ENCODE peak calls at places on chromosomes 6 and 20, in six cellular contexts. E is GM12891, M is GM12878, B is K562, C is H1, K is HepG2. V is an unnamed sample.

GRCh38 chr6:20154778-20155177 is 57.5 kb downstream of the MBOAT1 start:
- DNase-seq in E (no peak), M (no peak), B (no peak), C (no peak), K (no peak), V (no peak)

GRCh38 chr20:20734475-20734948 is 22.1 kb upstream of the RALGAPA2 start:
- DNase-seq in E (no peak), M (peak; percentile 49), B (no peak), C (no peak), K (no peak), V (no peak)

GRCh38 chr6:166307082-166307980 is 861 bp downstream of the PRR18 start:
- DNase-seq in E (peak; percentile 55), M (no peak), B (no peak), C (no peak), K (no peak), V (no peak)

GRCh38 chr20:63858393-63859165 is 2.7 kb upstream of the ABHD16B start:
- DNase-seq in E (no peak), M (no peak), B (peak; percentile 59), C (no peak), K (peak; percentile 79), V (no peak)

GRCh38 chr6:134198093-134198492 is 119.8 kb downstream of the SGK1 start:
- DNase-seq in E (no peak), M (no peak), B (no peak), C (no peak), K (peak; percentile 100), V (no peak)

GRCh38 chr20:5526516-5526915 is 209.8 kb upstream of the PROKR2 start:
- DNase-seq in E (no peak), M (no peak), B (no peak), C (no peak), K (no peak), V (no peak)

GRCh38 chr20:47201074-47201730 is 155.3 kb downstream of the ZMYND8 start:
- DNase-seq in E (no peak), M (no peak), B (no peak), C (no peak), K (peak; percentile 41), V (no peak)

GRCh38 chr6:32659856-32660595 is 6.4 kb downstream of the HLA-DQB1 start:
- DNase-seq in E (no peak), M (no peak), B (no peak), C (no peak), K (no peak), V (no peak)

GRCh38 chr6:165119231-165120020 is 190.0 kb downstream of the C6orf118 start:
- DNase-seq in E (no peak), M (no peak), B (no peak), C (no peak), K (no peak), V (no peak)

GRCh38 chr6:18034798-18035202 is 47.4 kb upstream of the KIF13A start:
- DNase-seq in E (no peak), M (no peak), B (peak; percentile 37), C (no peak), K (peak; percentile 85), V (no peak)

GRCh38 chr20:46343358-46344357 is 35.4 kb upstream of the CDH22 start:
- DNase-seq in E (no peak), M (no peak), B (no peak), C (no peak), K (no peak), V (no peak)

GRCh38 chr6:48777411-48777810 is 666.4 kb upstream of the PTCHD4 start:
- DNase-seq in E (no peak), M (no peak), B (no peak), C (no peak), K (no peak), V (no peak)

GRCh38 chr6:52904562-52905279 is 4.8 kb downstream of the GSTA3 start:
- DNase-seq in E (no peak), M (no peak), B (peak; percentile 11), C (no peak), K (peak; percentile 34), V (no peak)
- TF ChIP-seq TAF1 in E (no peak), M (no peak), B (no peak), C (no peak), K (no peak), V (no peak)

GRCh38 chr6:3023663-3024483 is 24.2 kb downstream of the NQO2 start:
- DNase-seq in E (peak; percentile 69), M (peak; percentile 63), B (peak; percentile 96), C (peak; percentile 75), K (no peak), V (peak; percentile 76)
- TF ChIP-seq POLR2A in E (peak; percentile 35), M (peak; percentile 73), B (peak; percentile 98), C (no peak), K (no peak), V (peak; percentile 83)

GRCh38 chr6:159110013-159110412 is 59.2 kb upstream of the FNDC1 start:
- DNase-seq in E (no peak), M (no peak), B (peak; percentile 72), C (no peak), K (peak; percentile 23), V (no peak)
- TF ChIP-seq TAF1 in E (no peak), M (no peak), B (no peak), C (no peak), K (no peak), V (no peak)

GRCh38 chr20:50015636-50015992 is 32.8 kb downstream of the SNAI1 start:
- DNase-seq in E (no peak), M (no peak), B (no peak), C (no peak), K (no peak), V (no peak)
- TF ChIP-seq POLR2A in E (no peak), M (no peak), B (no peak), C (no peak), K (no peak), V (no peak)

DNA sequence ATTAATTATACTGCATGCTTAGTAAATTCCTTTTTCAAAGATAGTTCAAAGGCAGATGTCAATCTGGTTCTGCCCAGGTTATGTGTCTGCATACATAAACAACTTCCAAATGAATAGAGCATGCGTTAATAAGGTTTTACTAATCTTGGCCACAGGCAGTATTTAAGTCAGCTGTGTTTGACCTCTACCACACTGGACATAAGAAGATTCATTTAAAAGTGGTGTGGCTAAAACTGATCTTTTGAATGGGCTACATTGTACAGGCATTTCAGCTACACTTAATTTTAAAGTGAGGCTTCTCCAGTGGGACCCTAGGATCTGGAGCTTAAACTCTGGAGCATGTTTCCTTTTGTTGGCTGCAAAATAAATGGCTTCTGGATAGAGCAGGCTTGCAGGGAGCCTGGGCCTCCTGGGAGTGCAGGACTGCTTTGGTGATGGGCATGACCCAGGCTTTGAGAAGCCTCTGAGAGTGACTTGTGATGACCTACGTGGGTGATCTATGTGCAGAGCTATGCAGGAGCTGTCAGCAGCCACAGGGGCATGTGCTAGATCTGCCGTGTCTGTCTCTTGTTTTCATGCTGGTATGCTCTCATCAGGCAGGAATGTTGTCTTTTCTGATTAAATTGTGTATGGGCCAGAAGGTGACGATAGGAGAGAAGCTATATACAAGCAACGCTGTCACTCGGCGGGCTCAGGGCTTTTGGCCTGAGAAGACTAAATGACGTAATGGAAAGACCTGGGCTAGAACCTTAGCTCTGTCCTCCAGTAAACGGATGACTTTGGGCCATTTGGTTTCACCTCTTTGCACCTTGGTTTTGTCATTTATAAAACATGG is 331.3 kb downstream of the QKI start:
- DNase-seq in E (no peak), M (no peak), B (peak; percentile 35), C (peak; percentile 44), K (peak; percentile 56), V (no peak)
- TF ChIP-seq TAF1 in E (no peak), M (no peak), B (no peak), C (no peak), K (no peak), V (no peak)

GRCh38 chr6:163416640-163417253 is 2.2 kb downstream of the QKI start:
- DNase-seq in E (no peak), M (no peak), B (no peak), C (no peak), K (peak; percentile 88), V (no peak)
- TF ChIP-seq POLR2A in E (no peak), M (no peak), B (no peak), C (no peak), K (no peak), V (no peak)

GRCh38 chr6:52522655-52523054 is 54.2 kb downstream of the TRAM2 start:
- DNase-seq in E (no peak), M (no peak), B (no peak), C (no peak), K (no peak), V (no peak)

GRCh38 chr6:52522151-52522626 is 54.7 kb downstream of the TRAM2 start:
- DNase-seq in E (no peak), M (no peak), B (no peak), C (no peak), K (no peak), V (no peak)

GRCh38 chr6:52526634-52527033 is 50.2 kb downstream of the TRAM2 start:
- DNase-seq in E (no peak), M (no peak), B (no peak), C (no peak), K (no peak), V (no peak)

GRCh38 chr6:52524921-52525320 is 51.9 kb downstream of the TRAM2 start:
- DNase-seq in E (no peak), M (no peak), B (no peak), C (no peak), K (no peak), V (no peak)

GRCh38 chr6:52523363-52524207 is 53.3 kb downstream of the TRAM2 start:
- DNase-seq in E (no peak), M (no peak), B (no peak), C (no peak), K (no peak), V (no peak)
- TF ChIP-seq TAF1 in E (no peak), M (no peak), B (no peak), C (no peak), K (no peak), V (no peak)

GRCh38 chr20:62703853-62704228 is 4.8 kb upstream of the NTSR1 start:
- DNase-seq in E (no peak), M (no peak), B (no peak), C (no peak), K (no peak), V (no peak)

GRCh38 chr20:62701161-62702007 is 7.3 kb upstream of the NTSR1 start:
- DNase-seq in E (no peak), M (no peak), B (no peak), C (no peak), K (no peak), V (no peak)

GRCh38 chr20:62704341-62704948 is 4.2 kb upstream of the NTSR1 start:
- DNase-seq in E (no peak), M (no peak), B (peak; percentile 41), C (no peak), K (peak; percentile 67), V (no peak)

GRCh38 chr20:62702008-62702290 is 6.7 kb upstream of the NTSR1 start:
- DNase-seq in E (no peak), M (no peak), B (no peak), C (no peak), K (no peak), V (no peak)

GRCh38 chr20:62702886-62703852 is 5.5 kb upstream of the NTSR1 start:
- DNase-seq in E (no peak), M (no peak), B (no peak), C (no peak), K (peak; percentile 48), V (no peak)
- TF ChIP-seq POLR2A in E (no peak), M (no peak), B (no peak), C (no peak), K (no peak), V (no peak)